ENCODE peak calls at places on chromosomes 7 and 10, in ten cellular contexts. U, G, A, W, R, P, S, M, V and O are unnamed samples.
A peak's percentile ranks its signal among the peaks of the same experiment; 100 is the strongest.

GRCh38 chr10:27446091-27446918 is 57.8 kb upstream of the RAB18 start:
- DNase-seq in U (no peak), G (peak; percentile 13), A (peak; percentile 10), W (no peak), R (no peak), P (no peak), S (peak; percentile 60), M (no peak), V (no peak), O (no peak)

GRCh38 chr10:122481296-122482056 is 20.1 kb downstream of the HTRA1 start:
- DNase-seq in U (no peak), G (no peak), A (no peak), W (no peak), R (no peak), P (no peak), S (no peak), M (no peak), V (no peak), O (no peak)

GRCh38 chr7:75611557-75612178 is 119.5 kb downstream of the SPDYE5 start:
- DNase-seq in U (peak; percentile 56), G (no peak), A (no peak), W (peak; percentile 89), R (no peak), P (peak; percentile 10), S (peak; percentile 57), M (peak; percentile 94), V (peak; percentile 73), O (peak; percentile 92)

GRCh38 chr10:13759167-13759566 is 172.4 kb downstream of the PRPF18 start:
- DNase-seq in U (no peak), G (no peak), A (no peak), W (no peak), R (no peak), P (no peak), S (peak; percentile 86), M (no peak), V (peak; percentile 21), O (no peak)

GRCh38 chr10:10353326-10353725 is 664.3 kb upstream of the CELF2 start:
- DNase-seq in U (no peak), G (no peak), A (no peak), W (no peak), R (no peak), P (no peak), S (peak; percentile 17), M (no peak), V (no peak), O (no peak)

GRCh38 chr7:108308913-108309312 is 147.3 kb downstream of the NRCAM start:
- DNase-seq in U (no peak), G (no peak), A (no peak), W (no peak), R (no peak), P (no peak), S (no peak), M (no peak), V (no peak), O (no peak)

GRCh38 chr10:12369982-12370381 is 20.6 kb downstream of the CAMK1D start:
- DNase-seq in U (no peak), G (no peak), A (no peak), W (no peak), R (no peak), P (no peak), S (no peak), M (no peak), V (no peak), O (no peak)

GRCh38 chr10:66837335-66837734 is 88.5 kb upstream of the LRRTM3 start:
- DNase-seq in U (no peak), G (no peak), A (no peak), W (no peak), R (no peak), P (no peak), S (no peak), M (no peak), V (no peak), O (no peak)

GRCh38 chr7:20776214-20776875 is 10.3 kb downstream of the SP8 start:
- DNase-seq in U (no peak), G (no peak), A (no peak), W (no peak), R (no peak), P (no peak), S (peak; percentile 90), M (no peak), V (no peak), O (no peak)

GRCh38 chr7:74071121-74071520 is 12.5 kb upstream of the LIMK1 start:
- DNase-seq in U (no peak), G (no peak), A (no peak), W (no peak), R (no peak), P (no peak), S (no peak), M (peak; percentile 8), V (no peak), O (no peak)

GRCh38 chr7:124124201-124124600 is 91.3 kb upstream of the TMEM229A start:
- DNase-seq in U (no peak), G (no peak), A (no peak), W (no peak), R (no peak), P (no peak), S (no peak), M (no peak), V (no peak), O (no peak)

GRCh38 chr7:155972651-155973349 is 160.5 kb upstream of the SHH start:
- DNase-seq in U (no peak), G (no peak), A (no peak), W (no peak), R (no peak), P (no peak), S (no peak), M (no peak), V (no peak), O (peak; percentile 33)

GRCh38 chr7:86929293-86930109 is 130.0 kb downstream of the ELAPOR2 start:
- DNase-seq in U (no peak), G (no peak), A (no peak), W (no peak), R (no peak), P (no peak), S (no peak), M (no peak), V (no peak), O (no peak)

GRCh38 chr10:119378737-119379067 is 163.8 kb downstream of the RGS10 start:
- DNase-seq in U (no peak), G (no peak), A (no peak), W (no peak), R (no peak), P (no peak), S (no peak), M (no peak), V (no peak), O (no peak)

GRCh38 chr10:73131295-73131694 is 21.0 kb downstream of the NUDT13 start:
- DNase-seq in U (no peak), G (no peak), A (no peak), W (no peak), R (no peak), P (no peak), S (no peak), M (no peak), V (no peak), O (no peak)

GRCh38 chr7:129166745-129167144 is 21.7 kb upstream of the SMO start:
- DNase-seq in U (no peak), G (no peak), A (no peak), W (no peak), R (no peak), P (no peak), S (no peak), M (no peak), V (no peak), O (no peak)

GRCh38 chr10:124210263-124210662 is 116.9 kb upstream of the CHST15 start:
- DNase-seq in U (no peak), G (no peak), A (no peak), W (no peak), R (no peak), P (no peak), S (no peak), M (no peak), V (no peak), O (no peak)

GRCh38 chr10:18689498-18689897 is 30.3 kb downstream of the ARL5B start:
- DNase-seq in U (no peak), G (no peak), A (no peak), W (no peak), R (no peak), P (no peak), S (peak; percentile 33), M (no peak), V (no peak), O (no peak)

GRCh38 chr7:84614821-84615506 is 420.4 kb upstream of the SEMA3A start:
- DNase-seq in U (no peak), G (no peak), A (no peak), W (no peak), R (no peak), P (no peak), S (no peak), M (no peak), V (no peak), O (no peak)

GRCh38 chr7:156927571-156928405 is 21.7 kb upstream of the NOM1 start:
- DNase-seq in U (no peak), G (no peak), A (no peak), W (no peak), R (no peak), P (no peak), S (no peak), M (no peak), V (no peak), O (no peak)

GRCh38 chr10:77877461-77878344 is 48.9 kb downstream of the DLG5 start:
- DNase-seq in U (peak; percentile 46), G (no peak), A (peak; percentile 42), W (no peak), R (peak; percentile 64), P (no peak), S (peak; percentile 84), M (peak; percentile 76), V (no peak), O (no peak)

GRCh38 chr7:127653396-127653795 is 1.4 kb downstream of the SND1 start:
- DNase-seq in U (no peak), G (no peak), A (no peak), W (no peak), R (no peak), P (no peak), S (no peak), M (no peak), V (no peak), O (no peak)
- H3K4me3 ChIP-seq in U (peak overlapping the region; percentile 81), G (peak overlapping the region; percentile 83), A (peak overlapping the region; percentile 96), W (peak overlapping the region; percentile 98), R (no peak overlapping the region), P (no peak overlapping the region), S (peak overlapping the region; percentile 88), M (peak overlapping the region; percentile 99), V (no peak overlapping the region), O (peak overlapping the region; percentile 89)

GRCh38 chr7:24751484-24751883 is 5.8 kb downstream of the GSDME start:
- DNase-seq in U (no peak), G (no peak), A (no peak), W (no peak), R (no peak), P (no peak), S (no peak), M (no peak), V (no peak), O (no peak)
- H3K27ac ChIP-seq in U (no peak overlapping the region), G (no peak overlapping the region), A (no peak overlapping the region), W (no peak overlapping the region), R (no peak overlapping the region), P (no peak overlapping the region), S (no peak overlapping the region), M (no peak overlapping the region), V (no peak overlapping the region), O (no peak overlapping the region)

GRCh38 chr7:30164567-30164966 is 29.8 kb downstream of the MTURN start:
- DNase-seq in U (no peak), G (peak; percentile 57), A (no peak), W (no peak), R (no peak), P (peak; percentile 32), S (peak; percentile 87), M (no peak), V (no peak), O (no peak)
- TF ChIP-seq CTCF in U (no peak), G (peak; percentile 84), A (peak; percentile 61), W (peak; percentile 62), R (peak; percentile 15), P (peak; percentile 74), S (peak; percentile 84), M (peak; percentile 56), V (peak; percentile 79), O (peak; percentile 40)

GRCh38 chr7:130345106-130345505 is 490 bp downstream of the CPA5 start:
- DNase-seq in U (no peak), G (no peak), A (no peak), W (no peak), R (no peak), P (no peak), S (peak; percentile 34), M (no peak), V (no peak), O (no peak)
- H3K4me3 ChIP-seq in U (no peak overlapping the region), G (no peak overlapping the region), A (no peak overlapping the region), W (no peak overlapping the region), R (no peak overlapping the region), P (no peak overlapping the region), S (peak overlapping the region; percentile 17), M (no peak overlapping the region), V (no peak overlapping the region), O (no peak overlapping the region)